ENCODE peak calls at places on chromosomes 7 and 10, in six cellular contexts. K is astrocyte of the spinal cord, H is Peyer's patch, P is astrocyte, M is adrenal gland, F is B cell. I is an unnamed sample.

GRCh38 chr10:110822708-110823291 is 48.9 kb upstream of the PDCD4 start:
- DNase-seq in F (no peak), M (no peak), P (no peak), K (no peak), H (no peak), I (no peak)

GRCh38 chr7:45921699-45922519 is 837 bp upstream of the IGFBP3 start:
- DNase-seq in H (no peak), F (no peak), M (peak), P (peak), K (peak), I (no peak)

GRCh38 chr7:142787783-142788182 is 17.0 kb downstream of the PRSS2 start:
- DNase-seq in P (no peak), M (no peak), H (no peak), K (no peak), F (no peak), I (no peak)

GRCh38 chr7:36620166-36620708 is 104.1 kb downstream of the AOAH start:
- DNase-seq in F (no peak), H (no peak), P (no peak), K (no peak), M (no peak), I (no peak)

GRCh38 chr7:43083091-43083490 is 29.4 kb upstream of the HECW1 start:
- DNase-seq in H (no peak), K (peak), P (peak), F (no peak), M (no peak), I (no peak)

GRCh38 chr10:110664483-110665420 is 20.6 kb downstream of the RBM20 start:
- DNase-seq in K (peak), M (no peak), H (no peak), F (no peak), P (peak), I (no peak)

GRCh38 chr10:71077796-71078453 is 134.4 kb upstream of the UNC5B start:
- DNase-seq in M (no peak), H (no peak), F (peak), P (no peak), K (no peak), I (peak)

GRCh38 chr7:90574136-90574819 is 21.8 kb upstream of the CDK14 start:
- DNase-seq in F (no peak), M (peak), P (peak), K (no peak), H (no peak), I (no peak)

GRCh38 chr10:99337261-99337905 is 8.2 kb downstream of the CNNM1 start:
- DNase-seq in F (no peak), K (no peak), P (no peak), H (no peak), M (no peak), I (no peak)

GRCh38 chr10:83922246-83922860 is 217.0 kb upstream of the GHITM start:
- DNase-seq in H (no peak), M (no peak), F (no peak), P (no peak), K (no peak), I (no peak)

GRCh38 chr10:122990278-122990677 is 10.1 kb downstream of the PSTK start:
- DNase-seq in M (no peak), K (no peak), F (no peak), H (no peak), P (no peak), I (no peak)

GRCh38 chr10:59025981-59026730 is 150.3 kb upstream of the PHYHIPL start:
- DNase-seq in M (no peak), P (no peak), K (no peak), H (no peak), F (no peak), I (no peak)

GRCh38 chr7:79653136-79653631 is 199.7 kb upstream of the MAGI2 start:
- DNase-seq in F (no peak), K (no peak), H (no peak), P (no peak), M (no peak), I (no peak)

GRCh38 chr10:77911535-77912123 is 14.9 kb downstream of the DLG5 start:
- DNase-seq in K (no peak), M (peak), P (no peak), H (no peak), F (no peak), I (no peak)

GRCh38 chr7:82419200-82419599 is 24.4 kb downstream of the CACNA2D1 start:
- DNase-seq in H (no peak), K (no peak), P (no peak), F (no peak), M (peak), I (no peak)

GRCh38 chr7:89776980-89777379 is 377.3 kb upstream of the STEAP1 start:
- DNase-seq in H (no peak), K (no peak), F (no peak), M (no peak), P (no peak), I (no peak)

GRCh38 chr7:50399206-50399605 is 50.9 kb downstream of the FIGNL1 start:
- DNase-seq in M (no peak), K (no peak), P (no peak), F (no peak), H (no peak), I (no peak)

GRCh38 chr7:119270045-119270464 is 1002.9 kb upstream of the KCND2 start:
- DNase-seq in M (peak), F (no peak), P (peak), H (no peak), K (peak), I (peak)

GRCh38 chr7:100801833-100802568 is 25.3 kb downstream of the EPHB4 start:
- DNase-seq in P (peak), F (no peak), K (peak), M (peak), H (no peak), I (peak)

GRCh38 chr7:143250822-143251221 is 12.4 kb upstream of the GSTK1 start:
- DNase-seq in F (no peak), M (no peak), K (no peak), H (no peak), P (no peak), I (no peak)

GRCh38 chr7:32536585-32536984 is 41.3 kb downstream of the AVL9 start:
- DNase-seq in H (no peak), M (no peak), K (peak), F (no peak), P (peak), I (no peak)

GRCh38 chr7:155306677-155307470 is 9.2 kb downstream of the INSIG1 start:
- DNase-seq in M (no peak), H (no peak), F (no peak), P (no peak), K (no peak), I (no peak)

GRCh38 chr10:4849555-4850242 is 23.7 kb downstream of the AKR1E2 start:
- DNase-seq in F (peak), K (peak), M (peak), P (peak), H (peak), I (peak)
- TF ChIP-seq CTCF in F (peak), K (peak), M (peak), P (peak), H (peak), I (peak)

GRCh38 chr7:55130079-55130476 is 111.3 kb downstream of the EGFR start:
- DNase-seq in F (no peak), H (no peak), K (peak), P (peak), M (no peak), I (no peak)
- TF ChIP-seq CTCF in F (no peak), H (no peak), K (peak), P (no peak), M (no peak), I (no peak)

GRCh38 chr7:105268056-105268455 is 120.7 kb downstream of the SRPK2 start:
- DNase-seq in H (no peak), K (peak), M (no peak), F (no peak), P (peak), I (no peak)
- TF ChIP-seq CTCF in H (peak), K (no peak), M (peak), F (no peak), P (no peak), I (no peak)

GRCh38 chr10:25934673-25935139 is 677 bp downstream of the MYO3A start:
- DNase-seq in P (no peak), M (no peak), H (no peak), K (no peak), F (peak), I (peak)
- TF ChIP-seq CTCF in P (peak), M (no peak), H (no peak), K (peak), F (peak), I (peak)

GRCh38 chr10:103651783-103652476 is 158.4 kb downstream of the NEURL1 start:
- DNase-seq in P (no peak), K (no peak), H (no peak), M (peak), F (no peak), I (no peak)
- TF ChIP-seq CTCF in P (no peak), K (no peak), H (no peak), M (no peak), F (no peak), I (no peak)

GRCh38 chr7:116167177-116167576 is 43.2 kb upstream of the TES start:
- DNase-seq in K (no peak), M (no peak), H (no peak), P (no peak), F (no peak), I (no peak)
- TF ChIP-seq CTCF in K (peak), M (no peak), H (no peak), P (no peak), F (no peak), I (no peak)

GRCh38 chr7:73526892-73527821 is 5.1 kb upstream of the BAZ1B start:
- DNase-seq in M (no peak), F (no peak), K (no peak), H (peak), P (no peak), I (no peak)
- TF ChIP-seq CTCF in M (no peak), F (no peak), K (no peak), H (no peak), P (no peak), I (no peak)

I was measured in GM13976.